ENCODE peak calls at places on chromosomes 7 and 10, in seven cellular contexts. Q is HepG2, I is GM12878, Y is Panc1, Z is HCT116, K is K562, N is upper lobe of left lung. L is an unnamed sample.

GRCh38 chr7:116161733-116162132 is 48.6 kb upstream of the TES start:
- ATAC-seq in Q (no peak), I (no peak), Y (peak), Z (peak), K (no peak), N (peak), L (no peak)

GRCh38 chr10:119313645-119314044 is 106.3 kb downstream of the GRK5 start:
- ATAC-seq in Q (no peak), I (peak), Y (no peak), Z (no peak), K (peak), N (no peak), L (no peak)

GRCh38 chr7:26186364-26187311 is 13.9 kb downstream of the HNRNPA2B1 start:
- ATAC-seq in Q (peak), I (peak), Y (peak), Z (peak), K (peak), N (peak), L (no peak)

GRCh38 chr7:20257212-20257611 is 40.0 kb upstream of the MACC1 start:
- ATAC-seq in Q (no peak), I (no peak), Y (no peak), Z (no peak), K (no peak), N (no peak), L (no peak)

GRCh38 chr7:47580175-47580701 is 1.7 kb downstream of the TNS3 start:
- ATAC-seq in Q (peak), I (no peak), Y (peak), Z (no peak), K (no peak), N (no peak), L (no peak)

GRCh38 chr10:22379059-22379458 is 33.8 kb downstream of the SPAG6 start:
- ATAC-seq in Q (no peak), I (peak), Y (no peak), Z (no peak), K (no peak), N (no peak), L (no peak)

GRCh38 chr10:12597176-12597575 is 247.8 kb downstream of the CAMK1D start:
- ATAC-seq in Q (no peak), I (no peak), Y (no peak), Z (no peak), K (no peak), N (no peak), L (no peak)

GRCh38 chr10:96235326-96236089 is 35.9 kb downstream of the BLNK start:
- ATAC-seq in Q (peak), I (peak), Y (no peak), Z (no peak), K (no peak), N (no peak), L (no peak)

GRCh38 chr10:44908071-44908709 is 2.9 kb upstream of the TMEM72 start:
- ATAC-seq in Q (no peak), I (no peak), Y (no peak), Z (no peak), K (peak), N (no peak), L (no peak)

GRCh38 chr10:28375399-28376354 is 72.8 kb upstream of the MPP7 start:
- ATAC-seq in Q (no peak), I (no peak), Y (no peak), Z (peak), K (no peak), N (peak), L (no peak)

GRCh38 chr7:29343379-29343778 is 148.8 kb downstream of the CHN2 start:
- ATAC-seq in Q (no peak), I (peak), Y (no peak), Z (no peak), K (no peak), N (no peak), L (no peak)

GRCh38 chr10:44385726-44386438 is 985 bp upstream of the CXCL12 start:
- ATAC-seq in Q (peak), I (no peak), Y (no peak), Z (no peak), K (peak), N (no peak), L (no peak)

GRCh38 chr10:6894405-6894804 is 314.3 kb upstream of the PRKCQ start:
- ATAC-seq in Q (no peak), I (no peak), Y (no peak), Z (no peak), K (peak), N (no peak), L (no peak)

GRCh38 chr10:24957624-24958435 is 5.4 kb upstream of the PRTFDC1 start:
- ATAC-seq in Q (no peak), I (no peak), Y (no peak), Z (no peak), K (no peak), N (peak), L (peak)

GRCh38 chr7:132536646-132537395 is 39.4 kb downstream of the PLXNA4 start:
- ATAC-seq in Q (no peak), I (no peak), Y (no peak), Z (no peak), K (no peak), N (peak), L (no peak)

GRCh38 chr7:11436317-11436716 is 395.7 kb downstream of the THSD7A start:
- ATAC-seq in Q (no peak), I (no peak), Y (no peak), Z (no peak), K (no peak), N (no peak), L (no peak)

GRCh38 chr7:86904949-86905834 is 154.3 kb downstream of the ELAPOR2 start:
- ATAC-seq in Q (peak), I (peak), Y (no peak), Z (peak), K (peak), N (peak), L (no peak)

GRCh38 chr7:100366411-100367250 is 6.7 kb upstream of the PILRA start:
- ATAC-seq in Q (no peak), I (peak), Y (peak), Z (peak), K (peak), N (no peak), L (no peak)

GRCh38 chr10:126468876-126469643 is 80.8 kb upstream of the ADAM12 start:
- ATAC-seq in Q (no peak), I (no peak), Y (no peak), Z (no peak), K (no peak), N (no peak), L (no peak)

GRCh38 chr7:131293018-131293417 is 34.7 kb upstream of the MKLN1 start:
- ATAC-seq in Q (no peak), I (no peak), Y (peak), Z (no peak), K (no peak), N (peak), L (no peak)

GRCh38 chr7:112876877-112877276 is 86.7 kb upstream of the TMEM168 start:
- ATAC-seq in Q (peak), I (peak), Y (no peak), Z (no peak), K (no peak), N (no peak), L (no peak)

GRCh38 chr7:42107484-42107883 is 129.5 kb downstream of the GLI3 start:
- ATAC-seq in Q (no peak), I (no peak), Y (no peak), Z (no peak), K (no peak), N (peak), L (peak)

GRCh38 chr10:29105516-29106215 is 183.2 kb upstream of the LYZL1 start:
- ATAC-seq in Q (no peak), I (no peak), Y (peak), Z (no peak), K (no peak), N (no peak), L (no peak)

GRCh38 chr10:124214610-124215009 is 121.2 kb upstream of the CHST15 start:
- ATAC-seq in Q (no peak), I (no peak), Y (no peak), Z (no peak), K (no peak), N (no peak), L (no peak)

GRCh38 chr7:136399378-136399777 is 422.2 kb upstream of the MTPN start:
- ATAC-seq in Q (no peak), I (no peak), Y (no peak), Z (no peak), K (no peak), N (no peak), L (no peak)

GRCh38 chr7:40297741-40298311 is 163.0 kb downstream of the SUGCT start:
- ATAC-seq in Q (no peak), I (no peak), Y (no peak), Z (no peak), K (no peak), N (no peak), L (no peak)

GRCh38 chr7:30048582-30048981 is 20.4 kb downstream of the PLEKHA8 start:
- ATAC-seq in Q (no peak), I (no peak), Y (no peak), Z (no peak), K (no peak), N (no peak), L (no peak)

GRCh38 chr7:3464900-3465622 is 164.0 kb downstream of the SDK1 start:
- ATAC-seq in Q (no peak), I (no peak), Y (no peak), Z (no peak), K (no peak), N (no peak), L (no peak)

GRCh38 chr7:833601-834258 is 1.5 kb downstream of the SUN1 start:
- ATAC-seq in Q (no peak), I (no peak), Y (no peak), Z (no peak), K (no peak), N (no peak), L (no peak)

GRCh38 chr10:113628607-113629153 is 35.2 kb downstream of the NRAP start:
- ATAC-seq in Q (no peak), I (no peak), Y (no peak), Z (no peak), K (no peak), N (no peak), L (no peak)

GRCh38 chr7:35630573-35630972 is 64.4 kb downstream of the HERPUD2 start:
- ATAC-seq in Q (no peak), I (no peak), Y (no peak), Z (no peak), K (no peak), N (no peak), L (peak)

GRCh38 chr7:135757719-135758411 is 9.3 kb upstream of the FAM180A start:
- ATAC-seq in Q (no peak), I (no peak), Y (no peak), Z (no peak), K (no peak), N (peak), L (peak)

GRCh38 chr7:1969459-1970284 is 263.1 kb downstream of the MAD1L1 start:
- ATAC-seq in Q (no peak), I (no peak), Y (no peak), Z (no peak), K (no peak), N (no peak), L (no peak)

GRCh38 chr10:32207544-32207943 is 139.4 kb downstream of the EPC1 start:
- ATAC-seq in Q (peak), I (peak), Y (peak), Z (peak), K (peak), N (peak), L (no peak)

GRCh38 chr10:88117869-88118632 is 254.6 kb downstream of the PTEN start:
- ATAC-seq in Q (peak), I (peak), Y (peak), Z (peak), K (peak), N (no peak), L (no peak)

GRCh38 chr10:114724295-114724694 is 66.2 kb upstream of the ABLIM1 start:
- ATAC-seq in Q (no peak), I (no peak), Y (no peak), Z (no peak), K (no peak), N (no peak), L (no peak)

GRCh38 chr7:23597908-23598224 is 684 bp downstream of the CCDC126 start:
- ATAC-seq in Q (no peak), I (no peak), Y (no peak), Z (peak), K (peak), N (no peak), L (no peak)

GRCh38 chr10:21314906-21315305 is 210.6 kb downstream of the SKIDA1 start:
- ATAC-seq in Q (peak), I (no peak), Y (peak), Z (peak), K (no peak), N (no peak), L (no peak)

GRCh38 chr7:42745357-42746022 is 166.4 kb downstream of the C7orf25 start:
- ATAC-seq in Q (peak), I (peak), Y (peak), Z (peak), K (peak), N (peak), L (peak)

GRCh38 chr10:110798340-110798739 is 73.4 kb upstream of the PDCD4 start:
- ATAC-seq in Q (no peak), I (no peak), Y (no peak), Z (no peak), K (no peak), N (no peak), L (no peak)

GRCh38 chr7:150324366-150324961 is 1.1 kb upstream of the ACTR3C start:
- ATAC-seq in Q (peak), I (no peak), Y (peak), Z (peak), K (peak), N (peak), L (no peak)

GRCh38 chr7:150326657-150327268 is 3.4 kb upstream of the ACTR3C start:
- ATAC-seq in Q (no peak), I (no peak), Y (no peak), Z (no peak), K (no peak), N (no peak), L (no peak)

GRCh38 chr7:150323682-150324365 is 479 bp upstream of the ACTR3C start:
- ATAC-seq in Q (peak), I (peak), Y (peak), Z (peak), K (peak), N (peak), L (peak)

GRCh38 chr7:150325901-150326300 is 2.6 kb upstream of the ACTR3C start:
- ATAC-seq in Q (no peak), I (no peak), Y (no peak), Z (no peak), K (no peak), N (no peak), L (no peak)

GRCh38 chr7:150325110-150325611 is 1.8 kb upstream of the ACTR3C start:
- ATAC-seq in Q (no peak), I (no peak), Y (no peak), Z (no peak), K (no peak), N (peak), L (peak)
- TF ChIP-seq POLR2AphosphoS5 in Q (no peak), I (no peak), Y (no peak), Z (no peak), K (no peak), N (peak), L (no peak)

GRCh38 chr10:48685731-48686130 is 1.1 kb downstream of the WDFY4 start:
- ATAC-seq in Q (no peak), I (peak), Y (no peak), Z (no peak), K (no peak), N (no peak), L (no peak)
- H3K4me3 ChIP-seq in Q (no peak), I (peak), Y (no peak), Z (no peak), K (no peak), N (no peak), L (no peak)

DNA sequence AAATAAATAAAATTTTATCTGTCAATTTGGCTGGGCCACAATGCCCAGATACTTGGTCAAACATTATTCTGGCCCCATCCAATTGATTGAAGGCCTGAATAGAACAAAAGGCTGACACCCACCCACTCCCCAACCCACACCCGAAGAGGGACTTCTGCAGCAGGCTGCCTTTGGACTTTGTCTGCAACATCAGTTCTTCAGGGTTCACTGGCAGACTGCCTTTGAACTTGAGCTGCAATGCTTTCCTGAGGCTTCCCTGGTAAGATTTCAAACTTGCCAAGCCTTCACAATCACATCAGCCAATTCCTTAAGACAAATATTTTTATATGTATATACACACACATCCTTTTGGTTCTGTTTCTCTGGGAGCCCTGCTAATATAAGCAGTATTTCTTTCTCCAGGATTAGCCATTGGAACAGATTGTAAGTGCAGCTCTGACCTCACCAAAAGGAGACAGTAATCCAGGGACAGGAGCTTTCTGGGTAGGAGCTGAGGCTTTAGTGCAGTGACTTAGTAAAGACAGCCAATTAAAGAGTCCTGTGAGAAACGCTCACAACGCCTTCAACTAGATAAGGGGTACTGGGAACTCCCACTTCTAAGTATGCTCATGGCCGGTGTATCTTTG is 55.6 kb upstream of the KMT2E start:
- ATAC-seq in Q (no peak), I (no peak), Y (no peak), Z (no peak), K (peak), N (no peak), L (peak)
- TF ChIP-seq POLR2AphosphoS5 in Q (no peak), I (no peak), Y (no peak), Z (no peak), K (no peak), N (no peak), L (no peak)

GRCh38 chr10:70458329-70459060 is 17.0 kb upstream of the NODAL start:
- ATAC-seq in Q (no peak), I (peak), Y (peak), Z (peak), K (peak), N (peak), L (peak)
- H3K4me3 ChIP-seq in Q (no peak), I (no peak), Y (peak), Z (peak), K (no peak), N (no peak), L (peak)

GRCh38 chr10:82242778-82243177 is 367.8 kb downstream of the NRG3 start:
- ATAC-seq in Q (no peak), I (no peak), Y (no peak), Z (no peak), K (no peak), N (peak), L (no peak)
- TF ChIP-seq POLR2AphosphoS5 in Q (no peak), I (no peak), Y (no peak), Z (no peak), K (no peak), N (no peak), L (no peak)